ENCODE peak calls at places on chromosomes 2 and 18, in five cellular contexts. M is K562, F is HepG2, R is H1, X is IMR-90. E is an unnamed sample.

GRCh38 chr2:127422631-127423475 is 4.6 kb downstream of the PROC start:
- DNase-seq in M (peak), R (peak), X (no peak), F (no peak), E (no peak)

GRCh38 chr18:40555914-40556313 is 1399.1 kb upstream of the PIK3C3 start:
- DNase-seq in R (no peak), X (peak), F (no peak), M (no peak), E (no peak)

GRCh38 chr18:62432176-62432575 is 90.6 kb upstream of the ZCCHC2 start:
- DNase-seq in X (no peak), F (no peak), M (no peak), R (no peak), E (no peak)

GRCh38 chr2:65128297-65129190 is 1.4 kb downstream of the RAB1A start:
- DNase-seq in F (no peak), R (no peak), M (no peak), X (peak), E (no peak)

GRCh38 chr2:239393401-239393940 is 7.3 kb downstream of the HDAC4 start:
- DNase-seq in X (no peak), R (no peak), F (no peak), M (no peak), E (no peak)

GRCh38 chr18:29488617-29489016 is 1311.7 kb upstream of the CDH2 start:
- DNase-seq in X (peak), F (no peak), M (no peak), R (no peak), E (no peak)

GRCh38 chr2:54416166-54416798 is 39.8 kb upstream of the SPTBN1 start:
- DNase-seq in F (peak), X (peak), M (no peak), R (no peak), E (no peak)

GRCh38 chr2:162233197-162233596 is 10.0 kb downstream of the FAP start:
- DNase-seq in F (no peak), X (peak), R (no peak), M (no peak), E (no peak)

GRCh38 chr2:84654414-84654813 is 138.1 kb downstream of the DNAH6 start:
- DNase-seq in R (no peak), M (no peak), X (no peak), F (no peak), E (no peak)

GRCh38 chr2:79393107-79393506 is 119.7 kb upstream of the CTNNA2 start:
- DNase-seq in M (no peak), F (peak), R (no peak), X (no peak), E (no peak)

GRCh38 chr2:79394485-79394859 is 118.4 kb upstream of the CTNNA2 start:
- DNase-seq in M (no peak), R (no peak), F (no peak), X (no peak), E (no peak)

GRCh38 chr2:79389475-79389874 is 123.4 kb upstream of the CTNNA2 start:
- DNase-seq in M (no peak), F (peak), X (no peak), R (no peak), E (no peak)

GRCh38 chr2:79393806-79394484 is 118.9 kb upstream of the CTNNA2 start:
- DNase-seq in M (no peak), R (no peak), F (peak), X (no peak), E (no peak)
- TF ChIP-seq MAFK in M (no peak), R (no peak), F (no peak), X (no peak), E (no peak)

DNA sequence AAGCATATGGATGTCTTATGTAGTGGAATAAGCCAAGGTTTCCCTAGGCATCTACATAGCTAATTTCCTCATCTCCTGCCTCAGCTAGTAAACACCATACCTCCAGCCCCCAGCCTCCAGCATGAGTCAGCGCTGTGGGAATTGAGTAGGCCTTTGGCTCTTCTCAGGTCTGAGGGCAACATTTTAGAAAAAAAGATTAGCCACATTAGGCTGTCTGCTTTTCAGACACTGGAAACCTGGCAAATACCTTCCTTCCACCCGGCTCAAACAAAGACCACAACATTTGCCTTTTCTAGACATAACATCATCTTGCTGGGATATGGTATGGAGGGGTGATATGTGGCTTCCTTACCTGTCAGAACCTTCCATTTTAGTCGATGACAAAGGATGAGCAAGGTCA is 6.1 kb upstream of the CCDC195 start:
- DNase-seq in R (no peak), F (no peak), X (peak), M (no peak), E (no peak)
- TF ChIP-seq MAFK in R (no peak), F (no peak), X (no peak), M (no peak), E (no peak)

DNA sequence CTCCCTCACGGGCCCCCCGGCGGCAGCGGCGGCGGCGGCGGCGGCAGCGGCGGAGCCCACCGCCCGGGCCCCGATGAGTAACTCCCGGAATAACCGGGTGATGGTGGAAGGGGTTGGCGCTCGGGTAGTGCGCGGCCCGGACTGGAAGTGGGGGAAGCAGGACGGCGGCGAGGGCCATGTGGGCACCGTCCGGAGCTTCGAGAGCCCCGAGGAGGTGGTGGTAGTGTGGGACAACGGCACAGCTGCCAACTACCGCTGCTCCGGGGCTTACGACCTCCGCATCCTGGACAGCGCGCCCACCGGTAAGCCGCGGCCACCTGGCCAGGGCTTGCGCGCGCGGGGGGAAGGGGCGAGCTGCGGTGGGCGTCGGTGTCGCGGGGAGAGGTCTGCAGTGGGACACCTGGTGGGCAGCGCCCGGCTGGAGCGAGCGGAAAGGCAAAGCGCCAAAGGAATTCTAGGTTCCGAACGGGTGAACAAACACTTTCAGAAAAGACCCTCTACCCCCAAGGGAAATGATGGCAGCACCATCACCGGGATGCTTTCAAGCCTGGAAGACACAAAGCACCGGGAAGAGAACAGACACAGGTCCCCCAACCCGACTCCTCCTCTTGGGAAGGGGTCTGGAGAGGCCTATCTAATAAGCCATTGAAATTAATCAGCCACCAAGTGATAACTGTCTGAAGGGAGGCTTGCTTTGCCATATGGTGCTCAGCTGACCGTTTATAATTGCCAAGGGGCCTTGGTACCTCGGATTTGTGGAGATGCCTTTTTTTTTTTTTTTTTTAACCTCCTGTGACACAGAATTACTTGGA is 1.1 kb downstream of the MIB1 start:
- DNase-seq in F (no peak), R (peak), M (no peak), X (peak), E (peak)
- TF ChIP-seq MAFK in F (no peak), R (no peak), M (no peak), X (no peak), E (no peak)

GRCh38 chr18:31245820-31246219 is 72.1 kb upstream of the DSG1 start:
- DNase-seq in F (no peak), M (no peak), X (no peak), R (no peak), E (no peak)

GRCh38 chr18:31250902-31251301 is 67.1 kb upstream of the DSG1 start:
- DNase-seq in X (no peak), F (no peak), R (no peak), M (no peak), E (no peak)

GRCh38 chr18:31247574-31248199 is 70.3 kb upstream of the DSG1 start:
- DNase-seq in F (no peak), X (peak), R (no peak), M (no peak), E (no peak)

GRCh38 chr18:31246460-31246859 is 71.5 kb upstream of the DSG1 start:
- DNase-seq in X (no peak), F (no peak), M (no peak), R (no peak), E (no peak)

GRCh38 chr18:31248783-31249521 is 69.0 kb upstream of the DSG1 start:
- DNase-seq in F (no peak), R (no peak), X (peak), M (no peak), E (peak)
- TF ChIP-seq MAFK in F (no peak), R (no peak), X (no peak), M (no peak), E (no peak)

DNA sequence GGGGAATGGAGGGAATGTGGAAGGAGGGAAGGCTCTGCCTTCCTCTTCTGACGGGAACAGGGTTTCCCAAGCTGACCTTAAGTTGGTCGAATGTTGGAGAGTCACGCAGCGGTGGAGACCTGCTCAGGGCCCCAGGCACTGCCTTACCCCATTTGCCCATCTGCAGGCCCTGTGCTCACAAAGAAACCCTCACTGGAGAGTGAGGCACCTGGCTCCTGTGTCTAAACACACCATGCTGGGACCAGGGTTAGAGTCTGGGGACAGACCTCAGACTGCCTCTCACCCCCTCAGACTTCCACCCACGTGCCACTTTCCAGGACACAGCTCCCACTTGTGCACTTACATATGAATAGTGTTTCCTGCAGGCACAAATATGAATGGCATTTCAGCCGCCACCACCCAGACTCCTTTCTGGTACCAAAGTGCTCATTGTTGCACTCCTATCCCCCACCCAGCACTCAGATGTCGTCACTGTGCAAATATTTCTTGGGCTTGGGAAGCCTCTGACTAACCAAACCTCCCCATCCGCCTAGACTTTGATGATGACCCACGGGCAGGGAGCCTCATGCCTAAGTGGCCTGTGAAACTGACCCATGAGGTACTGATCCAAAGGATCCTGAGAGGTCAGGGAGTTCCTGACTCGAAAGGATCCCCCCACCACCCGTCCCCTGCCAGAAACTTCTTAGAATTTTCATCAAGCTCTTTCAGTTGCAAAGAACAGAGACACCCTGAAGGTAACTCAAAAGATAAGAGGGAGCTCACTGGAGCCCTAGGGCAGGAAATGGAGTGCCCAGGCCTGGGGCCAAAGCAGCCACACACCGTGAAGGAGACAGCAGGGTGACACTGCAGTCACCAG is 78.3 kb downstream of the STPG4 start:
- DNase-seq in X (peak), M (no peak), R (no peak), F (peak), E (peak)
- TF ChIP-seq MAFK in X (no peak), M (no peak), R (no peak), F (no peak), E (no peak)

E was measured in A549.